ENCODE peak calls at places on chromosomes 2 and 18, in five cellular contexts. U is CD8-positive, alpha-beta memory T cell; Z is CD14-positive monocyte; L is NCI-H446 treated with DMSO at 0.1 percent for 48 hours; H is RKO. B is an unnamed sample.
A peak's percentile ranks its signal among the peaks of the same experiment; 100 is the strongest.

GRCh38 chr2:45498661-45499550 is 112.2 kb downstream of the SRBD1 start:
- DNase-seq in U (no peak), H (no peak), L (no peak), Z (no peak), B (no peak)

GRCh38 chr2:160349306-160349705 is 144.3 kb downstream of the RBMS1 start:
- DNase-seq in H (no peak), U (no peak), Z (no peak), L (no peak), B (no peak)

GRCh38 chr18:29664278-29665021 is 1378.1 kb downstream of the DSC3 start:
- DNase-seq in Z (no peak), L (no peak), U (no peak), H (no peak), B (no peak)

GRCh38 chr2:25042321-25043240 is 705 bp downstream of the EFR3B start:
- DNase-seq in U (peak; percentile 16), Z (no peak), H (no peak), L (no peak), B (peak; percentile 21)

GRCh38 chr2:161546635-161547034 is 77.6 kb upstream of the SLC4A10 start:
- DNase-seq in Z (no peak), L (no peak), U (no peak), H (no peak), B (no peak)

GRCh38 chr2:120291464-120292311 is 39.0 kb downstream of the RALB start:
- DNase-seq in H (no peak), Z (no peak), U (no peak), L (no peak), B (peak; percentile 22)

GRCh38 chr2:173354073-173354600 is 535 bp upstream of the CDCA7 start:
- DNase-seq in Z (no peak), U (no peak), L (no peak), H (peak; percentile 69), B (peak; percentile 58)

GRCh38 chr2:191226196-191226595 is 19.0 kb upstream of the MYO1B start:
- DNase-seq in H (no peak), Z (no peak), U (no peak), L (no peak), B (peak; percentile 45)

GRCh38 chr2:32824415-32824814 is 122.3 kb upstream of the LTBP1 start:
- DNase-seq in Z (no peak), U (no peak), H (no peak), L (no peak), B (no peak)

GRCh38 chr2:217207387-217208010 is 347.6 kb upstream of the TNP1 start:
- DNase-seq in U (no peak), H (no peak), L (no peak), Z (no peak), B (no peak)

GRCh38 chr2:49770919-49771318 is 616.6 kb upstream of the FSHR start:
- DNase-seq in Z (no peak), H (peak; percentile 61), U (no peak), L (no peak), B (no peak)

GRCh38 chr2:102432386-102432785 is 9.4 kb downstream of the IL18RAP start:
- DNase-seq in Z (no peak), H (no peak), U (no peak), L (no peak), B (no peak)

GRCh38 chr2:119377266-119377972 is 10.6 kb downstream of the DBI start:
- DNase-seq in H (no peak), U (no peak), Z (no peak), L (no peak), B (no peak)

GRCh38 chr18:56148373-56148772 is 490.0 kb downstream of the TXNL1 start:
- DNase-seq in Z (no peak), L (no peak), H (peak; percentile 19), U (no peak), B (no peak)

GRCh38 chr2:200471928-200472645 is 37.8 kb downstream of the KCTD18 start:
- DNase-seq in U (no peak), H (no peak), Z (no peak), L (no peak), B (no peak)

GRCh38 chr18:23884712-23885375 is 129.7 kb upstream of the TTC39C start:
- DNase-seq in Z (no peak), H (no peak), L (no peak), U (peak; percentile 27), B (no peak)

GRCh38 chr18:11995445-11996189 is 14.3 kb downstream of the IMPA2 start:
- DNase-seq in U (peak; percentile 41), L (no peak), H (peak; percentile 73), Z (peak; percentile 75), B (peak; percentile 83)

GRCh38 chr18:5461056-5461455 is 82.7 kb downstream of the EPB41L3 start:
- DNase-seq in H (no peak), U (no peak), L (no peak), Z (no peak), B (no peak)

GRCh38 chr2:170578596-170578995 is 136.5 kb upstream of the SP5 start:
- DNase-seq in Z (no peak), H (no peak), U (no peak), L (no peak), B (no peak)

GRCh38 chr2:237059155-237059875 is 26.4 kb upstream of the COPS8 start:
- DNase-seq in H (no peak), Z (no peak), L (no peak), U (no peak), B (no peak)

B was measured in fibroblast of villous mesenchyme.